ENCODE peak calls at places on chromosomes 6 and 20, in six cellular contexts. U is GOT3, W is heart right ventricle, F is small intestine, L is iPS-NIHi11, V is cardiac muscle cell. M is an unnamed sample.

GRCh38 chr20:9838378-9839295 is at the start of gene PAK5:
- DNase-seq in U (no peak), W (peak; percentile 8), F (peak; percentile 29), L (peak; percentile 95), V (peak; percentile 60), M (no peak)

GRCh38 chr6:164640946-164641345 is 668.5 kb downstream of the C6orf118 start:
- DNase-seq in U (no peak), W (no peak), F (no peak), L (no peak), V (no peak), M (no peak)

GRCh38 chr6:127154509-127154908 is 36.0 kb downstream of the RSPO3 start:
- DNase-seq in U (no peak), W (no peak), F (no peak), L (no peak), V (no peak), M (no peak)

GRCh38 chr6:166497087-166497899 is 89.2 kb downstream of the RAMACL start:
- DNase-seq in U (no peak), W (no peak), F (no peak), L (no peak), V (no peak), M (no peak)

GRCh38 chr6:14177413-14178082 is 60.0 kb downstream of the CD83 start:
- DNase-seq in U (no peak), W (no peak), F (no peak), L (no peak), V (no peak), M (no peak)

GRCh38 chr6:166485651-166486535 is 100.6 kb downstream of the RAMACL start:
- DNase-seq in U (no peak), W (no peak), F (no peak), L (no peak), V (no peak), M (no peak)

GRCh38 chr6:128981716-128982115 is 98.8 kb downstream of the LAMA2 start:
- DNase-seq in U (no peak), W (no peak), F (no peak), L (no peak), V (no peak), M (no peak)

GRCh38 chr20:33444797-33445560 is 1.4 kb upstream of the SNTA1 start:
- DNase-seq in U (no peak), W (no peak), F (peak; percentile 43), L (no peak), V (no peak), M (no peak)

GRCh38 chr20:51365670-51366069 is 176.8 kb downstream of the NFATC2 start:
- DNase-seq in U (no peak), W (no peak), F (no peak), L (no peak), V (peak; percentile 76), M (no peak)

GRCh38 chr6:119351005-119351394 is 1.4 kb upstream of the MAN1A1 start:
- DNase-seq in U (no peak), W (no peak), F (peak; percentile 62), L (no peak), V (peak; percentile 73), M (no peak)

GRCh38 chr6:115610646-115611045 is 450.0 kb downstream of the FRK start:
- DNase-seq in U (no peak), W (no peak), F (no peak), L (no peak), V (no peak), M (no peak)

GRCh38 chr6:32154514-32155161 is 697 bp downstream of the PPT2 start:
- DNase-seq in U (peak; percentile 26), W (peak; percentile 66), F (peak; percentile 84), L (peak; percentile 76), V (peak; percentile 74), M (no peak)